ENCODE peak calls at places on chromosomes 1 and 21, in four cellular contexts. Z is IMR-90, B is cardiac fibroblast, N is foreskin fibroblast. C is an unnamed sample.

GRCh38 chr1:115184260-115184950 is 95.1 kb upstream of the TSPAN2 start:
- DNase-seq in B (no peak), Z (no peak), N (peak; percentile 63), C (no peak)

GRCh38 chr1:209641216-209642181 is 10.7 kb downstream of the LAMB3 start:
- DNase-seq in Z (no peak), N (peak; percentile 27), B (peak; percentile 36), C (no peak)

GRCh38 chr1:931380-932177 is 7.9 kb downstream of the SAMD11 start:
- DNase-seq in N (no peak), Z (no peak), B (no peak), C (no peak)

GRCh38 chr1:192067360-192067759 is 90.9 kb upstream of the RGS18 start:
- DNase-seq in N (no peak), B (no peak), Z (peak; percentile 49), C (no peak)

GRCh38 chr21:44706706-44707615 is 4.4 kb downstream of the TSPEAR start:
- DNase-seq in B (no peak), Z (no peak), N (no peak), C (no peak)

GRCh38 chr21:34936874-34937563 is 112.1 kb downstream of the RUNX1 start:
- DNase-seq in N (peak; percentile 54), B (peak; percentile 64), Z (no peak), C (no peak)

GRCh38 chr1:171769754-171770153 is 11.7 kb upstream of the METTL13 start:
- DNase-seq in N (no peak), Z (no peak), B (no peak), C (no peak)

GRCh38 chr21:41916888-41917433 is 36.9 kb downstream of the C2CD2 start:
- DNase-seq in N (no peak), B (no peak), Z (no peak), C (no peak)

GRCh38 chr1:156198831-156199349 is 5.0 kb downstream of the SLC25A44 start:
- DNase-seq in N (no peak), Z (no peak), B (no peak), C (no peak)

GRCh38 chr1:230174765-230175747 is 108.0 kb downstream of the GALNT2 start:
- DNase-seq in N (no peak), B (no peak), Z (no peak), C (no peak)

GRCh38 chr1:167207940-167208623 is 12.6 kb upstream of the POU2F1 start:
- DNase-seq in B (no peak), Z (no peak), N (peak; percentile 30), C (no peak)

GRCh38 chr21:42262826-42263225 is 43.9 kb downstream of the ABCG1 start:
- DNase-seq in B (peak; percentile 35), Z (peak; percentile 24), N (no peak), C (no peak)

GRCh38 chr1:157176591-157177121 is 38.5 kb upstream of the ETV3 start:
- DNase-seq in Z (no peak), B (no peak), N (no peak), C (no peak)

GRCh38 chr1:50977575-50978143 is 7.6 kb downstream of the CDKN2C start:
- DNase-seq in B (peak; percentile 60), N (peak; percentile 81), Z (peak; percentile 52), C (no peak)

GRCh38 chr1:192788184-192788583 is 20.7 kb upstream of the RGS2 start:
- DNase-seq in Z (peak; percentile 85), N (peak; percentile 79), B (peak; percentile 87), C (peak; percentile 46)

GRCh38 chr1:186094170-186094569 is 280.9 kb downstream of the TPR start:
- DNase-seq in Z (peak; percentile 76), N (peak; percentile 66), B (peak; percentile 71), C (no peak)

GRCh38 chr1:202416641-202417040 is 68.1 kb downstream of the PPP1R12B start:
- DNase-seq in B (peak; percentile 27), N (peak; percentile 23), Z (peak; percentile 41), C (no peak)

GRCh38 chr1:218699411-218699810 is 354.3 kb downstream of the TGFB2 start:
- DNase-seq in N (peak; percentile 18), B (peak; percentile 36), Z (peak; percentile 49), C (no peak)

GRCh38 chr1:193940176-193940575 is 753.8 kb upstream of the B3GALT2 start:
- DNase-seq in N (no peak), Z (no peak), B (no peak), C (no peak)

GRCh38 chr21:23695449-23695848 is 1911.8 kb downstream of the MRPL39 start:
- DNase-seq in Z (no peak), N (no peak), B (no peak), C (no peak)

GRCh38 chr1:192628406-192629057 is 7.4 kb upstream of the RGS13 start:
- DNase-seq in Z (no peak), B (no peak), N (no peak), C (no peak)

GRCh38 chr1:223775711-223776074 is 63.4 kb downstream of the CAPN2 start:
- DNase-seq in B (no peak), Z (no peak), N (no peak), C (no peak)

GRCh38 chr1:24586970-24587820 is 31.3 kb downstream of the NCMAP start:
- DNase-seq in N (peak; percentile 55), B (peak; percentile 69), Z (peak; percentile 63), C (peak; percentile 14)

GRCh38 chr1:245797592-245798366 is 643.0 kb downstream of the KIF26B start:
- DNase-seq in B (peak; percentile 69), N (no peak), Z (no peak), C (peak; percentile 55)
- TF ChIP-seq CTCF in B (peak; percentile 32), N (peak; percentile 29), Z (peak; percentile 38), C (peak; percentile 53)

DNA sequence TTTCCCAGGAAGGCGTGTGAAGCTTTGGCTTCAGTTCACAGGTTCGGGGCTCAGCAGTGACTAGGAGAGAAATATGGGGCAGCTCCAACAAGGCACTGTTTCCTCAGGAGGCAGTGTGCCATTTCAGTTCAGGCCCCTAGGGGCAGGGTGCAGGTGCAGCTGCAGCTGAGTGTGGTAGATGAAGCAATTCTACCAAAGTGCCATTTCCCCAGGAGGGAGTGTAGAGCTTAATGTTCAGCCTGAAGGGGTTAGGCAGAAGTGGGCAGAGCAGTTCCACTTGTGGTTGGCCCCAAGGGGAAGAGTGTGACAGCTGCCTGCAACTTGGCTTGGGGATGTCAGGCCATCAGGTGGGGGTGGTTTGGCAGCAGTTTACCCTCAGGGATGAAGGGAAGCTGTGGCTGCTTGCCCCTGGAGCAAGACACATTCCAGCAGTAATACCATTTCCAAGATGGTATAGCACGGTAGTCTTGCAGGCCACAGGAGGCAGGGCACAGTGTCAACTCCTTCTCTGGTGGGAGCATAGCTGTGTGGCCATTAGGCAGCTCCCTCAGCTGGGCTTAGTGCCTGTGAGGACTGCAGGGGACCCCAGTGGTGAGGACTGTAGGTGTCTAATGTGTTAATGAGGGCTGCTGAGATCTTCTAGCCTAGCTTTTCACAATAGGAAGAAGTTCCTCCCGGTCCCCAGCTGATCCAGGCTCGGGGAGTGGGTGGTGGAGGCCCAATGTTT is 34.7 kb downstream of the RGSL1 start:
- DNase-seq in N (no peak), B (no peak), Z (no peak), C (no peak)
- TF ChIP-seq CTCF in N (no peak), B (no peak), Z (no peak), C (peak; percentile 16)

GRCh38 chr1:235932090-235932510 is 65.4 kb upstream of the LYST start:
- DNase-seq in Z (no peak), N (no peak), B (no peak), C (no peak)

GRCh38 chr1:235931181-235931738 is 64.6 kb upstream of the LYST start:
- DNase-seq in Z (no peak), N (peak; percentile 15), B (no peak), C (no peak)

GRCh38 chr1:235935506-235936224 is 69.0 kb upstream of the LYST start:
- DNase-seq in Z (no peak), B (no peak), N (peak; percentile 40), C (no peak)

GRCh38 chr1:235933017-235933416 is 66.3 kb upstream of the LYST start:
- DNase-seq in Z (no peak), B (no peak), N (no peak), C (no peak)

GRCh38 chr1:235933483-235934116 is 66.9 kb upstream of the LYST start:
- DNase-seq in B (no peak), N (no peak), Z (no peak), C (no peak)
- TF ChIP-seq CTCF in B (no peak), N (no peak), Z (no peak), C (no peak)

GRCh38 chr1:38529946-38530345 is 329.6 kb downstream of the RRAGC start:
- DNase-seq in Z (no peak), N (no peak), B (no peak), C (no peak)

GRCh38 chr1:38527373-38527966 is 332.1 kb downstream of the RRAGC start:
- DNase-seq in Z (no peak), N (no peak), B (no peak), C (no peak)

GRCh38 chr1:38530957-38531356 is 328.6 kb downstream of the RRAGC start:
- DNase-seq in B (no peak), N (no peak), Z (no peak), C (no peak)

GRCh38 chr1:38529337-38529860 is 330.2 kb downstream of the RRAGC start:
- DNase-seq in B (no peak), N (no peak), Z (no peak), C (no peak)

GRCh38 chr1:38528600-38528999 is 331.0 kb downstream of the RRAGC start:
- DNase-seq in Z (no peak), N (no peak), B (no peak), C (no peak)
- TF ChIP-seq CTCF in Z (no peak), N (no peak), B (no peak), C (no peak)

GRCh38 chr1:32179443-32180185 is at the start of gene TXLNA:
- DNase-seq in N (peak; percentile 97), Z (peak; percentile 87), B (peak; percentile 93), C (no peak)
- TF ChIP-seq CTCF in N (no peak), Z (no peak), B (no peak), C (no peak)

GRCh38 chr1:41642922-41643321 is 158.4 kb upstream of the EDN2 start:
- DNase-seq in B (no peak), Z (no peak), N (no peak), C (no peak)
- TF ChIP-seq CTCF in B (no peak), Z (no peak), N (no peak), C (no peak)

DNA sequence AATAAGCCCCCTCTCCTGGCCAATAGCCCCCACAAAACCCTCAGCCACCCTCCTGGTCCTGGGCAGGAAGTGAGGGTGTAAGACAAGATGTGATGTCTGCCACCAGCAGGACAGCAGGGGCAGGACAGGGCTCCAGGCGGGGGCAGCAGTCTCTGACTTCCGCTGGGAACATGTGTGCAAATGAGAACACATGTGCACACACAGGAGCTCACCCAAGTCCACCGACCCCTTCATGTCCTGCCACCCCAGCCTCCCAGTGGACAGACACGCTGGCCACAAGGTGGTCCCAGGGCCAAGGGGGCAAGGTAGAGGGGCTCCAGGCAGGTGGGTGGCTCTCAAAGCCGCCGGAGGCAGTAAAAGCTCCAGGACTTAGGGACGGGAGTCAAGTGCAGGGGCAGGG is 60.1 kb downstream of the KCNAB2 start:
- DNase-seq in N (no peak), B (no peak), Z (no peak), C (no peak)
- TF ChIP-seq CTCF in N (no peak), B (no peak), Z (no peak), C (no peak)